ENCODE peak calls at places on chromosome 20, in five cellular contexts. J, B, G, I and K are unnamed samples.

GRCh38 chr20:6162239-6162638 is 39.4 kb upstream of the FERMT1 start:
- DNase-seq in J (no peak), B (no peak), I (peak), G (peak), K (peak)

GRCh38 chr20:44092551-44093248 is 94.3 kb downstream of the JPH2 start:
- DNase-seq in B (peak), I (peak), G (peak), J (no peak), K (peak)

GRCh38 chr20:41798926-41799502 is 180.8 kb upstream of the CHD6 start:
- DNase-seq in B (no peak), I (no peak), J (no peak), G (no peak), K (no peak)

GRCh38 chr20:38350879-38351775 is 4.8 kb downstream of the LBP start:
- DNase-seq in G (peak), B (no peak), I (no peak), J (no peak), K (no peak)

GRCh38 chr20:25238319-25239037 is 9.4 kb upstream of the PYGB start:
- DNase-seq in B (peak), J (no peak), I (peak), G (peak), K (peak)

GRCh38 chr20:1588166-1588868 is 30.8 kb upstream of the SIRPD start:
- DNase-seq in G (no peak), B (peak), I (no peak), J (no peak), K (no peak)

GRCh38 chr20:52595492-52595891 is 376.7 kb upstream of the TSHZ2 start:
- DNase-seq in J (no peak), G (no peak), I (no peak), B (no peak), K (no peak)

GRCh38 chr20:9200620-9201019 is 131.7 kb downstream of the PLCB4 start:
- DNase-seq in I (peak), B (peak), J (no peak), G (peak), K (peak)

GRCh38 chr20:57651977-57652864 is 32.0 kb upstream of the ZBP1 start:
- DNase-seq in J (no peak), I (no peak), G (no peak), B (no peak), K (no peak)

DNA sequence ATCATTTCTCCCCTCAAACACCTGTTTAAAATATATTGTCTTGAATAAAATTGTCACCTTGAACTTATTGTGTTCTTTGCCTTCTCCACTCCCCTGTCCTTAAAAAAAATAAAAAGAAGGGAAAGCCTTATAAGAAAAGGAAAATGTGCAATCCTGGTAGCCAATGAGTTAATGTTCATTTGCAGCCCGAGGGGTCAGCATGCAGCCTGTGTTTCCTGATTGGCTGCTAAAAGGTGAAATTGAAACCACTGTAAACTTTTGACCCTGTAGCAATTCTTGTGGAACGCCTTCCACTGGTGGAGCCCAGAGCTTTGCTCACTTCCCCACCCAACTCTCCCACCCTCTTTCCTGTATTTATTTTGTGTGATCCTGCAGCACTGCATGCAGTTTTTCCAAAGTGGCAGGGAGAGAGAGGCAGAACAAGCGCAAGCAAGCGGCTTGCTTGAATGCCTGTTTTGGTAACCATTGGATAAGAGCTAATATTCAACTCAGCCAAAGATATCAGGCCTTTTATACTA is 74.9 kb downstream of the NCOA3 start:
- DNase-seq in J (no peak), B (peak), G (peak), I (peak), K (peak)
- TF ChIP-seq CTCF in J (no peak), B (no peak), G (no peak), I (no peak), K (no peak)

GRCh38 chr20:14331671-14332070 is 5.7 kb downstream of the FLRT3 start:
- DNase-seq in B (no peak), G (no peak), J (no peak), I (no peak), K (no peak)
- H3K4me3 ChIP-seq in B (no peak), G (no peak), J (no peak), I (no peak), K (no peak)

GRCh38 chr20:64053841-64054661 is 4.6 kb upstream of the SOX18 start:
- DNase-seq in J (no peak), I (peak), B (peak), G (peak), K (no peak)
- TF ChIP-seq CTCF in J (no peak), I (peak), B (peak), G (peak), K (no peak)

GRCh38 chr20:32462900-32463641 is 104.9 kb downstream of the ASXL1 start:
- DNase-seq in G (no peak), B (no peak), I (no peak), J (no peak), K (no peak)
- H3K4me3 ChIP-seq in G (no peak), B (no peak), I (no peak), J (no peak), K (no peak)

DNA sequence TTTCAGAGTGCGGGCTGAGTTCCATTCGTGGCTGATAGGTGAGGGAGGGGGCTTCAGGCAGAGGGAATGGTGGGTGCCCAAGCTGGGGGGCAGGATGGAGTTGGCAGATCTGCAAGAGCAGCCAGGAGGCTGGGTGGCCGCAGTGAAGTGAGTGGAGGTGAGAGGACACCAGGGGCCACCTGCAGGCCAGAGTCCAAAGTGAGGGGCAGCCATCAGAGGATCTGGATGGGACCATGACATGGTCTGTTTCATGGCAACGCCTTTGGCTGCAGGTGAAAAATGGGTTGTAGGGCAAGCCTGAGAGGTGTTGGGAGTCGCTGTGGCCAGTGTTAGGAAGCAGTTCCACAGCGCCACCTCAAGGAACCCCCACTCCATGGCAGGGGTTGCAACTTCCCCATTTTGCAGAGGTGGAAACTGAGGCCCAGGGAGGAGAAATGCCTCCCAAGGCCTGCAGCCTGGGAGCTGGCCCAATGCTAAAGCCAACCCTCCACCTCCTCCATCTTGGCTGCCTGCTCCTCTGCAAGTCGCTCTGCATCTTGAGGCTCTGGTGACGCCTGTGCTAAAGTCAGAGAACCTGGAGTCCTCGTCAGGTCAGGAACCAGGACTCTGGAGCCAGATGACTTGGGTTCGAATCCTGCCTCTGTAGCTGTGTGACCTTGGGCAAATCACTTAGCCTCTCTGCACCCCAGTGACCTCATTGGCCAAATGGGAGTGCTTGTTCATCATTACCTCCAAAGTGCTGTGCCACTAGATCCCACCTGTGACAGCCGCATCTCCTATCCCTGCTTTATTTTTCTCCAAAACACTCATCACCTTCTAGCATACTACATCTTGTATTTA is 153.8 kb downstream of the CEBPB start:
- DNase-seq in J (no peak), G (no peak), I (no peak), B (no peak), K (no peak)
- TF ChIP-seq CTCF in J (no peak), G (peak), I (peak), B (peak), K (peak)

GRCh38 chr20:17225891-17226409 is 890 bp upstream of the PCSK2 start:
- DNase-seq in B (no peak), J (no peak), I (no peak), G (no peak), K (no peak)
- H3K4me3 ChIP-seq in B (no peak), J (no peak), I (no peak), G (peak), K (peak)

DNA sequence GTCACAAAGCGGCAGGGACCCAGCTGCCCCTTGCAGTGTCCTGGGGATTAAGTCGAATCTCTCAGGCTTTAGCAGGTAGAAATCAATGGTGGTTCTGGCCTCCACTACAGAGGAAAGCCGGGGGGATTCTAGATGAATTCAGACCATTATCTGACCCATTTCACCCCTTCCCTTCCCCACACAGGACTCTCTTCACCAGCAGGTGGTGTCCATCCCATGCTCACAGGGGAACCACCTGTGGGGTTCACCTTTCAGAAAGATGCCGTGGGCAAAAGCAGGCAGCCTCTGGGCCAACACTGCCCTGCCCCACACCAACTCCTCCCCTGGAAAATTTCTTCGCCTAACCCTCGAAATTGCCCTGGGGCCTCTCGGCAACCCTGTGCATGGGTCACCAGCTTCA is 123.8 kb upstream of the GGTLC1 start:
- DNase-seq in B (no peak), J (no peak), G (no peak), I (no peak), K (no peak)
- TF ChIP-seq CTCF in B (no peak), J (no peak), G (no peak), I (peak), K (no peak)

DNA sequence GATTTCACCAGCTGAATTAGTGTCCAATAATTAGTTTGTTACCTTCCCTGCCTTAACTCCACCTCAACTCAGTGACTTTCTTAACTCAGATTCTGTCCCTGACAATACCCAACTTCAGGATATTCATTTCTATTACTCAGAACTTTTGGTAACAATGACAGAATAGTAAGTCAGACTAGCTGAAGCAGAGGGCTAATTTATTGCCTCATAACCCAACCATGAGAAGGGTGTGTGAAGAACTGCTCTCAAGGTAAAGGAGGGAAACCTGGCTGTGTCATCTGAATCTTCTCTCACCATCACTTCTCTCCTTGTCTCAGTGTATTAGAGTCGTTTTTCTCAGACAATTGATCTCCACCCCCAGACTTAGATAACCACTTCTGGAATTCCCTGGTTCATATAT is 1.2 kb upstream of the PI3 start:
- DNase-seq in B (no peak), G (no peak), J (no peak), I (no peak), K (no peak)
- H3K4me3 ChIP-seq in B (no peak), G (no peak), J (no peak), I (no peak), K (no peak)